ENCODE peak calls at places on chromosomes 7 and 10, in seven cellular contexts. R is IMR-90, K is neuronal stem cell, J is mesendoderm, G is trophoblast cell, H is H1, N is mesenchymal stem cell. A is an unnamed sample.

GRCh38 chr7:82167568-82168314 is 275.8 kb downstream of the CACNA2D1 start:
- DNase-seq in J (peak), H (no peak), K (no peak), N (no peak), G (peak), R (no peak), A (no peak)

GRCh38 chr7:19519443-19519977 is 189.3 kb downstream of the POLR1F start:
- DNase-seq in N (peak), R (no peak), G (no peak), H (no peak), J (no peak), K (no peak), A (no peak)

GRCh38 chr10:100364735-100365391 is 17.8 kb downstream of the SCD start:
- DNase-seq in R (peak), K (no peak), H (no peak), G (peak), J (peak), N (peak), A (peak)

GRCh38 chr7:100884741-100885439 is 4.6 kb downstream of the UFSP1 start:
- DNase-seq in H (no peak), N (no peak), J (no peak), K (no peak), G (no peak), R (no peak), A (no peak)

GRCh38 chr7:151795168-151795754 is 81.7 kb downstream of the PRKAG2 start:
- DNase-seq in G (peak), J (no peak), H (no peak), K (no peak), N (no peak), R (no peak), A (no peak)

GRCh38 chr10:30812018-30812851 is 182.7 kb upstream of the LYZL2 start:
- DNase-seq in J (no peak), R (peak), H (no peak), K (no peak), N (peak), G (no peak), A (no peak)

GRCh38 chr10:75464478-75465090 is 33.2 kb downstream of the LRMDA start:
- DNase-seq in G (no peak), K (no peak), N (no peak), R (no peak), H (no peak), J (no peak), A (no peak)

GRCh38 chr10:125120046-125120710 is 40.2 kb downstream of the CTBP2 start:
- DNase-seq in R (peak), H (no peak), N (peak), J (no peak), G (no peak), K (no peak), A (no peak)

GRCh38 chr7:1152492-1152891 is 7.5 kb downstream of the ZFAND2A start:
- DNase-seq in R (no peak), H (no peak), G (no peak), N (no peak), J (no peak), K (no peak), A (no peak)

GRCh38 chr7:82562716-82563404 is 119.3 kb upstream of the CACNA2D1 start:
- DNase-seq in H (no peak), N (peak), G (no peak), K (no peak), R (peak), J (peak), A (no peak)

GRCh38 chr10:96740579-96741281 is 20.4 kb upstream of the PIK3AP1 start:
- DNase-seq in K (no peak), H (no peak), J (no peak), R (no peak), N (no peak), G (no peak), A (no peak)

GRCh38 chr10:73233883-73234282 is 13.2 kb downstream of the DNAJC9 start:
- DNase-seq in R (no peak), H (no peak), K (no peak), J (no peak), N (no peak), G (no peak), A (no peak)

GRCh38 chr7:133629696-133630095 is 376.8 kb downstream of the EXOC4 start:
- DNase-seq in K (no peak), J (no peak), H (no peak), N (peak), R (peak), G (no peak), A (no peak)

GRCh38 chr10:72277340-72277995 is 3.7 kb downstream of the DDIT4 start:
- DNase-seq in K (no peak), J (no peak), N (peak), G (no peak), H (no peak), R (peak), A (no peak)

GRCh38 chr7:77532247-77532646 is 4.8 kb upstream of the PTPN12 start:
- DNase-seq in K (no peak), H (no peak), R (no peak), N (no peak), J (no peak), G (peak), A (no peak)
- H3K23ac ChIP-seq in K (no peak), H (no peak), R (no peak), N (no peak), J (no peak), G (no peak), A (no peak)

GRCh38 chr7:42156541-42156865 is 80.5 kb downstream of the GLI3 start:
- DNase-seq in H (no peak), N (no peak), J (no peak), G (no peak), K (no peak), R (no peak), A (no peak)

GRCh38 chr7:42152353-42153205 is 84.4 kb downstream of the GLI3 start:
- DNase-seq in N (no peak), K (peak), H (no peak), G (peak), J (no peak), R (no peak), A (no peak)

GRCh38 chr7:42151309-42151708 is 85.7 kb downstream of the GLI3 start:
- DNase-seq in J (no peak), N (peak), G (peak), H (no peak), R (peak), K (no peak), A (no peak)

GRCh38 chr7:42155836-42156540 is 81.0 kb downstream of the GLI3 start:
- DNase-seq in R (peak), N (peak), J (peak), K (no peak), H (no peak), G (peak), A (no peak)

DNA sequence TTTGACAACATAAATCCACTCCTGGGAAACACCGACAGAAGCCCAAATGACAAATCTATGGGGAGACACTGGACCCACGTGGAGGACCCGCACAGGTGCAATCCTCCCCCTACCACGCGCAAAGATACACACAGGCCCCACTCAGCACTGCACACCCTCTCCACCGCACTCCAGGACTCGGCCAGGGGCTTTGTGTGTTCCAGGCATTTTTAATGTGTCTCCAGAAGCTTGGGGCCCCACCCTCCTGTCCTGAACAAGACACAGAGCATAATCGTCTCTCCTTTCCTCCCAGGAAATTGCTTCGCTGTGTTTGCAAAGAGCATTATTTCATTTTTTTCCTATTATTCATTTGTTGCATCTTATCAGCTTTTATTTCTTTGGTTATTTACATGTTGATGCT is 82.8 kb downstream of the GLI3 start:
- DNase-seq in G (no peak), K (no peak), J (no peak), N (no peak), R (no peak), H (no peak), A (no peak)
- H3K23ac ChIP-seq in G (no peak), K (no peak), J (no peak), N (no peak), R (no peak), H (no peak), A (no peak)

DNA sequence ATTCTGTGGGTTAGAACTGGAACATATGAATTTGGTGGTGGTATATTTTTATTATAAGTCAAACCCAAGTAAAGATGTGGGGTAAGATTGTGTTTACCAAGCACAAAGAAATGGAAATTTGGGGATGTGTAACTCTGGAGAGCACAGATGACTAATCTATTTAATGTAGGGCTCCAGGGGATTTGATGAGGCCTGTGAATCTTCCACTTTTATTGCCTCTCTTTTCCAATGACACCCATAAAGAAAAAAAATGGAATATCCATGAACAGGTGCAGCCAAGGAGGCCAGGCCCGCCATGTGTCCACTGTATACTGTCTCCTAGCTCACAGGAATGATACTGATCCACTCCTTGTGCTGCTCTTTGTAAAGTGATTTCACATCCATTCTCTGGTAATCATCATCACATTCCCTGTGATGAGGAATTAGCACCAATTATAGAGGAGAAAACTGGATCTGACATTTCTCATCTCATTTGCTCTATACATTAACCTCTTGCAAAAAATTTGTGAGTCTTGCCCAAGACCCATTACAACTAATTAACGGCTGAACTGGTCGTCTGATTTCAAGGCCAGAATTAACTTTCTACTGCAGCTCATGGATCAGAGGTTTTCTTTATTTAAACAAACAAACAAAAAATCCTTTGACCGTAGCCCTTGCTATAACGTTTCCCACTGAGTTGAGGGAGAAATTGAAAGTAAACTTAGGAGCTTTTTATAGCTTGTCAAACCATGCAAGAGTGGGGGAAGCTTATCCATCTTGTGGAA is 3.0 kb downstream of the SRGN start:
- DNase-seq in K (no peak), J (no peak), N (peak), G (no peak), H (no peak), R (no peak), A (no peak)
- H3K23ac ChIP-seq in K (no peak), J (no peak), N (no peak), G (no peak), H (no peak), R (peak), A (no peak)

GRCh38 chr10:130647341-130647740 is 511.1 kb downstream of the GLRX3 start:
- DNase-seq in K (no peak), H (no peak), R (no peak), J (no peak), G (no peak), N (no peak), A (no peak)
- H3K23ac ChIP-seq in K (no peak), H (no peak), R (no peak), J (no peak), G (no peak), N (no peak), A (no peak)

GRCh38 chr7:2619120-2619519 is 12.7 kb upstream of the TTYH3 start:
- DNase-seq in R (peak), H (no peak), K (no peak), J (no peak), G (no peak), N (peak), A (no peak)
- H3K23ac ChIP-seq in R (no peak), H (no peak), K (no peak), J (no peak), G (no peak), N (no peak), A (no peak)

A was measured in H9.